ENCODE peak calls at places on chromosomes 1 and 21, in four cellular contexts. One of them, this sample, is unnamed.

GRCh38 chr1:117093870-117094621 is 27.5 kb downstream of the TRIM45 start:
- DNase-seq in effector CD4-positive, alpha-beta T cell: peak
- DNase-seq in RPMI8226: peak
- DNase-seq in fibroblast of the aortic adventitia: peak
- DNase-seq in this sample: peak

GRCh38 chr1:91400133-91400725 is 4.4 kb downstream of the HFM1 start:
- DNase-seq in fibroblast of the aortic adventitia: peak
- DNase-seq in effector CD4-positive, alpha-beta T cell: no peak
- DNase-seq in RPMI8226: no peak
- DNase-seq in this sample: no peak

GRCh38 chr1:7218210-7218832 is 433.1 kb downstream of the CAMTA1 start:
- DNase-seq in fibroblast of the aortic adventitia: peak
- DNase-seq in effector CD4-positive, alpha-beta T cell: no peak
- DNase-seq in RPMI8226: peak
- DNase-seq in this sample: peak

GRCh38 chr21:36089946-36090345 is 20.1 kb downstream of the CBR1 start:
- DNase-seq in RPMI8226: no peak
- DNase-seq in fibroblast of the aortic adventitia: no peak
- DNase-seq in effector CD4-positive, alpha-beta T cell: no peak
- DNase-seq in this sample: no peak

GRCh38 chr21:34845521-34846213 is 176.9 kb downstream of the CLIC6 start:
- DNase-seq in fibroblast of the aortic adventitia: peak
- DNase-seq in effector CD4-positive, alpha-beta T cell: no peak
- DNase-seq in RPMI8226: peak
- DNase-seq in this sample: no peak

GRCh38 chr21:44291078-44291935 is 5.6 kb downstream of the AIRE start:
- DNase-seq in fibroblast of the aortic adventitia: no peak
- DNase-seq in RPMI8226: no peak
- DNase-seq in effector CD4-positive, alpha-beta T cell: no peak
- DNase-seq in this sample: no peak

GRCh38 chr1:62213075-62213914 is 18.6 kb downstream of the L1TD1 start:
- DNase-seq in fibroblast of the aortic adventitia: no peak
- DNase-seq in effector CD4-positive, alpha-beta T cell: no peak
- DNase-seq in RPMI8226: no peak
- DNase-seq in this sample: no peak

GRCh38 chr1:22872971-22873664 is 99.5 kb downstream of the LACTBL1 start:
- DNase-seq in RPMI8226: no peak
- DNase-seq in effector CD4-positive, alpha-beta T cell: no peak
- DNase-seq in fibroblast of the aortic adventitia: no peak
- DNase-seq in this sample: no peak

GRCh38 chr1:31920986-31921385 is 17.2 kb downstream of the PTP4A2 start:
- DNase-seq in fibroblast of the aortic adventitia: peak
- DNase-seq in RPMI8226: no peak
- DNase-seq in effector CD4-positive, alpha-beta T cell: no peak
- DNase-seq in this sample: no peak

GRCh38 chr21:36347962-36348328 is 27.9 kb downstream of the MORC3 start:
- DNase-seq in fibroblast of the aortic adventitia: peak
- DNase-seq in effector CD4-positive, alpha-beta T cell: no peak
- DNase-seq in RPMI8226: no peak
- DNase-seq in this sample: no peak

GRCh38 chr1:26828352-26829093 is 2.0 kb downstream of the ZDHHC18 start:
- DNase-seq in fibroblast of the aortic adventitia: no peak
- DNase-seq in RPMI8226: no peak
- DNase-seq in effector CD4-positive, alpha-beta T cell: no peak
- DNase-seq in this sample: no peak

GRCh38 chr1:185567006-185567405 is 167.2 kb upstream of the HMCN1 start:
- DNase-seq in RPMI8226: peak
- DNase-seq in fibroblast of the aortic adventitia: peak
- DNase-seq in effector CD4-positive, alpha-beta T cell: peak
- DNase-seq in this sample: peak

GRCh38 chr1:210467440-210468040 is 138.8 kb downstream of the HHAT start:
- DNase-seq in fibroblast of the aortic adventitia: no peak
- DNase-seq in effector CD4-positive, alpha-beta T cell: no peak
- DNase-seq in RPMI8226: no peak
- DNase-seq in this sample: no peak

This sample was measured in KG1.